ENCODE peak calls at places on chromosome 21, in eight cellular contexts. L is transverse colon, C is fibroblast of lung, O is tibial artery, V is tibial nerve, N is brain microvascular endothelial cell, G is ovary, B is AG10803. H is an unnamed sample.

GRCh38 chr21:34889537-34890257 is 159.4 kb downstream of the RUNX1 start:
- DNase-seq in G (peak; percentile 66), N (peak; percentile 63), C (peak; percentile 80), V (peak; percentile 54), O (peak; percentile 83), B (peak; percentile 88), L (peak; percentile 85), H (peak; percentile 95)

GRCh38 chr21:40685121-40685630 is 161.8 kb downstream of the DSCAM start:
- DNase-seq in G (no peak), V (no peak), O (no peak), L (no peak), C (no peak), B (no peak), N (no peak), H (no peak)

GRCh38 chr21:40658237-40658636 is 188.7 kb downstream of the DSCAM start:
- DNase-seq in B (no peak), G (no peak), O (no peak), V (no peak), C (no peak), N (no peak), L (no peak), H (no peak)

GRCh38 chr21:41764558-41765392 is 2.1 kb downstream of the RIPK4 start:
- DNase-seq in G (no peak), N (no peak), L (no peak), B (no peak), C (no peak), O (no peak), V (no peak), H (no peak)

GRCh38 chr21:35414511-35415139 is 365.5 kb upstream of the RUNX1 start:
- DNase-seq in G (no peak), O (no peak), B (no peak), N (no peak), C (no peak), L (no peak), V (no peak), H (no peak)

GRCh38 chr21:36522174-36522810 is 42.4 kb upstream of the CLDN14 start:
- DNase-seq in N (no peak), O (no peak), G (no peak), B (no peak), C (no peak), L (no peak), V (no peak), H (no peak)

GRCh38 chr21:36347962-36348328 is 27.9 kb downstream of the MORC3 start:
- DNase-seq in N (no peak), L (no peak), C (peak; percentile 53), B (no peak), V (no peak), G (no peak), O (no peak), H (no peak)

GRCh38 chr21:35090403-35090802 is 41.3 kb upstream of the RUNX1 start:
- DNase-seq in N (no peak), B (no peak), G (no peak), O (no peak), L (no peak), V (no peak), C (no peak), H (no peak)

GRCh38 chr21:43001316-43001715 is 27.0 kb downstream of the PKNOX1 start:
- DNase-seq in V (no peak), O (peak; percentile 77), G (no peak), N (no peak), L (peak; percentile 10), C (no peak), B (no peak), H (no peak)
- H3K4me3 ChIP-seq in V (no peak overlapping the region), O (no peak overlapping the region), G (no peak overlapping the region), N (no peak overlapping the region), L (no peak overlapping the region), C (no peak overlapping the region), B (no peak overlapping the region), H (no peak overlapping the region)

GRCh38 chr21:45438391-45439145 is 33.6 kb downstream of the COL18A1 start:
- DNase-seq in N (peak; percentile 25), G (no peak), C (no peak), B (no peak), V (no peak), L (no peak), O (no peak), H (no peak)

GRCh38 chr21:45441431-45442255 is 36.7 kb downstream of the COL18A1 start:
- DNase-seq in C (no peak), O (no peak), V (no peak), N (no peak), B (no peak), G (no peak), L (no peak), H (no peak)

GRCh38 chr21:45440736-45441350 is 35.9 kb downstream of the COL18A1 start:
- DNase-seq in L (no peak), G (no peak), V (no peak), C (no peak), O (no peak), B (no peak), N (no peak), H (no peak)

GRCh38 chr21:45439901-45440461 is 35.0 kb downstream of the COL18A1 start:
- DNase-seq in L (no peak), O (no peak), G (no peak), N (no peak), V (no peak), B (no peak), C (no peak), H (no peak)

DNA sequence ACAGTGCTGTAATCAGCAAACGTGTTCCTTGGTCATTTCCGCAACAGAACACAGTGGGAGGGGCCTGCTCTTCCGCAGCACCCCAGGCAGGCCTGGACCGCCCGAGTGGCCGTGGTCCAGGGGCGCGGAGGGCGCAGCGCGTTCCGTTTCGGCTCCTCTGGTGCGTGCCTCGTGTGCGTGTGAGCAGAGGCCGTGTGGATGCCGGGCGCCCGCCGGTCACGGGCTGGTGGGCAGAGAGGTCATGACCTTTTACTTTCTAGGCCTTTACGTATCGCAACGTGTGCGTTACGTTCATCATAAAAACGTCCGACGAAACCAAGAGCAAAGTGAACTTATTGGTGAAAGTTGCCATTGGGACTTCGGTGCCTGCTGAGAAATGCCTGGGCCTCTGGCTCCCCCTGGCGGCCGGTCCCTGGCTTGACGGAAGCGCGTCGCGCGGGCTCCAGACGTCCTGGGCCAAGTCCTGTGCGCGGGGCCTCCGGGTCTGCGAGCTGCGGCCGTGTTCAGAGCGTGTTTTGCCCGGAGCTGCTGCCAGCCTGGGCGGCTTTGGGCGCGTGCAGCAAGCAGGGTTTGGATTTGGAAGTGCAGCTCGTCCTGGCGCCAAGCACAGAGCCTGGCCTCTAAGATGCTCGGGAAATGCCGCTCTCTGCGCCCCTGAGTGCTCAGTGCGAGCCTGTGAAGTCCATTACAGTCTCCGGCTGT is 34.4 kb downstream of the COL18A1 start:
- DNase-seq in V (peak; percentile 85), C (peak; percentile 83), G (peak; percentile 90), L (peak; percentile 83), N (peak; percentile 85), O (peak; percentile 91), B (peak; percentile 85), H (peak; percentile 97)
- H3K4me3 ChIP-seq in V (no peak overlapping the region), C (peak overlapping the region; percentile 39), G (peak overlapping the region; percentile 26), L (peak overlapping the region; percentile 41), N (peak overlapping the region; percentile 35), O (peak overlapping the region; percentile 49), B (peak overlapping the region; percentile 46), H (no peak overlapping the region)

GRCh38 chr21:37915941-37916794 is at the start of gene KCNJ6:
- DNase-seq in L (no peak), O (no peak), C (peak; percentile 41), G (no peak), V (no peak), N (peak; percentile 25), B (peak; percentile 53), H (no peak)
- H3K4me3 ChIP-seq in L (peak within 1 kb of the TSS; percentile 9), O (peak within 1 kb of the TSS; percentile 37), C (peak within 1 kb of the TSS; percentile 57), G (no peak within 1 kb of the TSS), V (no peak within 1 kb of the TSS), N (peak within 1 kb of the TSS; percentile 41), B (peak within 1 kb of the TSS; percentile 60), H (no peak within 1 kb of the TSS)

GRCh38 chr21:16378570-16378969 is 648.8 kb downstream of the USP25 start:
- DNase-seq in C (no peak), V (no peak), G (no peak), B (no peak), N (no peak), O (no peak), L (no peak), H (no peak)
- H3K4me3 ChIP-seq in C (no peak overlapping the region), V (no peak overlapping the region), G (no peak overlapping the region), B (no peak overlapping the region), N (no peak overlapping the region), O (no peak overlapping the region), L (no peak overlapping the region), H (no peak overlapping the region)

DNA sequence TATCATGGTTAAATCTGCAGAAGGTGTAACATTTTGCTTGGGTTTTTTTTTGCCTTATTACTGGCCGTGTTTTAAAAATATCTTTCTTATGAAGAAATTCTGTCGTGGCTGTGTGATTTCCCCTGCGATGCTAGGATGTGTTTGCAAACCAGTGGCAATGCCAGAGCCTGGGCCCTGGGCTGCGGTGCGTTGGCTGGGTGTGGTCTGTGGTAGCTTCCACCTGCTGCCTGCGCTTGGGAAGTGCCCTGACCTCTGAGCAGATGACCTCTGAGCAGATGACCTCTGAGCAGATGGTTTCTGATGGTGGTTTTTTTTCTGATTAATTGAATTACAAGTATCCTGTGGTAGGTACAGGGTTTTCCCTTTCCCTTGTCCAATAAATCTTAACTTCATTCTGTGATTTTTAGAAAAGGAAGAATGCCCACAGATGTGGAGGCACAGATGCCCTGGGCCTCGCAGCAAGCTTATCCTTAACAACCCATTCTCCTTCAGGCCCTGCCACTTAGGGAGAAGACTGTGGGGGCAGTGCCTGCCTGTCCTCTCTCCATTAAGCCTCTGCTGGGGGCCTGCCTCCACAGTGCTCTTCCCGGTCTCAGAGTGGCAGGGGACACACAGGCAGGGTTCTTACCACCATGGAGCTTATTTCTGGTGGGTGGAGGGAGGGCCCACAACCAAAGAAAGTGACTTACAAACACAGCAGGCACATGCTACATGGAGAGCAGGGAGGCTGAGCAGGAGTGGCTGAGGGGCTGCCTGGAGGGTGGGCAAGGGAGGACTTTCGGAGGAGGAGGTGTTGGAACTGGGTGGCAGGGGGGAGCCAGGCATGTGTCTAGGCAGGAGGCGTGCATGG is 81.7 kb downstream of the PCBP3 start:
- DNase-seq in O (no peak), V (no peak), L (no peak), B (no peak), G (no peak), N (no peak), C (no peak), H (no peak)
- H3K4me3 ChIP-seq in O (no peak overlapping the region), V (no peak overlapping the region), L (no peak overlapping the region), B (no peak overlapping the region), G (no peak overlapping the region), N (no peak overlapping the region), C (no peak overlapping the region), H (no peak overlapping the region)

GRCh38 chr21:44286716-44287632 is 1.3 kb downstream of the AIRE start:
- DNase-seq in L (no peak), V (no peak), O (no peak), N (no peak), B (no peak), G (no peak), C (no peak), H (no peak)

GRCh38 chr21:44285102-44285501 is 574 bp upstream of the AIRE start:
- DNase-seq in B (no peak), C (no peak), V (no peak), L (no peak), N (no peak), O (no peak), G (no peak), H (no peak)

GRCh38 chr21:44283953-44284352 is 1.7 kb upstream of the AIRE start:
- DNase-seq in V (no peak), L (no peak), C (no peak), O (no peak), B (no peak), N (no peak), G (no peak), H (no peak)

GRCh38 chr21:44286086-44286715 is 525 bp downstream of the AIRE start:
- DNase-seq in O (no peak), C (no peak), V (no peak), N (no peak), G (no peak), L (no peak), B (no peak), H (no peak)

GRCh38 chr21:44285547-44285992 is at the start of gene AIRE:
- DNase-seq in V (no peak), G (no peak), L (no peak), O (no peak), N (peak; percentile 21), B (peak; percentile 19), C (no peak), H (no peak)
- H3K4me3 ChIP-seq in V (no peak within 1 kb of the TSS), G (no peak within 1 kb of the TSS), L (peak within 1 kb of the TSS; percentile 22), O (no peak within 1 kb of the TSS), N (peak within 1 kb of the TSS; percentile 15), B (no peak within 1 kb of the TSS), C (no peak within 1 kb of the TSS), H (no peak within 1 kb of the TSS)